ENCODE peak calls at places on chromosomes 5 and 9, in ten cellular contexts. E is HTR-8/SVneo; L is Panc1; T is keratinocyte; A is hypothalamus; X is BE2C; Z is MCF 10A; I is activated CD8-positive, alpha-beta memory T cell treated with anti-CD3 and anti-CD28 coated beads for 4 hours; K is iris pigment epithelial cell; P is HepG2. G is an unnamed sample.

GRCh38 chr5:52786937-52787599 is 648 bp upstream of the ITGA1 start:
- DNase-seq in E (no peak), L (no peak), T (no peak), A (no peak), X (no peak), Z (peak), I (no peak), K (no peak), P (peak), G (peak)

GRCh38 chr5:180090769-180091546 is 19.4 kb upstream of the RNF130 start:
- DNase-seq in E (peak), L (no peak), T (no peak), A (no peak), X (no peak), Z (peak), I (no peak), K (peak), P (peak), G (peak)

GRCh38 chr5:178125253-178125916 is 5.4 kb upstream of the RMND5B start:
- DNase-seq in E (no peak), L (no peak), T (no peak), A (no peak), X (no peak), Z (no peak), I (no peak), K (no peak), P (no peak), G (no peak)

GRCh38 chr5:132334812-132335211 is 34.7 kb upstream of the SLC22A5 start:
- DNase-seq in E (no peak), L (peak), T (no peak), A (no peak), X (no peak), Z (peak), I (no peak), K (peak), P (peak), G (peak)

GRCh38 chr5:15946026-15946425 is 233.6 kb downstream of the MARCHF11 start:
- DNase-seq in E (no peak), L (no peak), T (no peak), A (no peak), X (no peak), Z (no peak), I (no peak), K (no peak), P (no peak), G (no peak)

GRCh38 chr9:18245911-18246310 is 228.0 kb upstream of the ADAMTSL1 start:
- DNase-seq in E (no peak), L (no peak), T (no peak), A (no peak), X (no peak), Z (no peak), I (no peak), K (peak), P (no peak), G (no peak)

GRCh38 chr9:77915744-77916143 is 115.9 kb downstream of the GNAQ start:
- DNase-seq in E (no peak), L (no peak), T (no peak), A (no peak), X (no peak), Z (no peak), I (no peak), K (no peak), P (no peak), G (no peak)

GRCh38 chr9:114434878-114435311 is 47.1 kb upstream of the AKNA start:
- DNase-seq in E (peak), L (peak), T (no peak), A (no peak), X (no peak), Z (peak), I (no peak), K (peak), P (peak), G (peak)

GRCh38 chr9:123395276-123396006 is 39.4 kb downstream of the CRB2 start:
- DNase-seq in E (no peak), L (no peak), T (no peak), A (no peak), X (peak), Z (no peak), I (no peak), K (no peak), P (no peak), G (no peak)

GRCh38 chr9:84997472-84997871 is 327.9 kb downstream of the NTRK2 start:
- DNase-seq in E (no peak), L (no peak), T (no peak), A (no peak), X (no peak), Z (no peak), I (no peak), K (no peak), P (no peak), G (no peak)

G was measured in epithelial cell of esophagus.